ENCODE peak calls at places on chromosome 17, in ten cellular contexts. One of them, this sample, is unnamed.

GRCh38 chr17:60554377-60554788 is 28.3 kb upstream of the APPBP2 start:
- DNase-seq in SHP77: no peak
- DNase-seq in EL: peak
- DNase-seq in AG08395: no peak
- DNase-seq in mesenchymal stem cell: peak
- DNase-seq in stimulated activated naive B cell treated with anti-CD40 and anti-IgM and Interleukin-4, amounts not matched to agents 10 μg/mL and 1 μg/mL and 100 μg/mL, for 72 hours: no peak
- DNase-seq in MCF 10A: peak
- DNase-seq in GF-D8: no peak
- DNase-seq in astrocyte of the hippocampus: peak
- DNase-seq in A549: no peak
- DNase-seq in this sample: no peak

GRCh38 chr17:7490144-7490543 is 6.0 kb downstream of the POLR2A start:
- DNase-seq in SHP77: no peak
- DNase-seq in EL: no peak
- DNase-seq in AG08395: no peak
- DNase-seq in mesenchymal stem cell: no peak
- DNase-seq in stimulated activated naive B cell treated with anti-CD40 and anti-IgM and Interleukin-4, amounts not matched to agents 10 μg/mL and 1 μg/mL and 100 μg/mL, for 72 hours: no peak
- DNase-seq in MCF 10A: no peak
- DNase-seq in GF-D8: no peak
- DNase-seq in astrocyte of the hippocampus: no peak
- DNase-seq in A549: no peak
- DNase-seq in this sample: no peak

GRCh38 chr17:43453331-43453812 is 30.4 kb upstream of the DHX8 start:
- DNase-seq in SHP77: no peak
- DNase-seq in EL: no peak
- DNase-seq in AG08395: no peak
- DNase-seq in mesenchymal stem cell: peak
- DNase-seq in stimulated activated naive B cell treated with anti-CD40 and anti-IgM and Interleukin-4, amounts not matched to agents 10 μg/mL and 1 μg/mL and 100 μg/mL, for 72 hours: no peak
- DNase-seq in MCF 10A: no peak
- DNase-seq in GF-D8: no peak
- DNase-seq in astrocyte of the hippocampus: no peak
- DNase-seq in A549: no peak
- DNase-seq in this sample: no peak

GRCh38 chr17:71519285-71519684 is 601.5 kb upstream of the SOX9 start:
- DNase-seq in SHP77: no peak
- DNase-seq in EL: no peak
- DNase-seq in AG08395: no peak
- DNase-seq in mesenchymal stem cell: no peak
- DNase-seq in stimulated activated naive B cell treated with anti-CD40 and anti-IgM and Interleukin-4, amounts not matched to agents 10 μg/mL and 1 μg/mL and 100 μg/mL, for 72 hours: no peak
- DNase-seq in MCF 10A: peak
- DNase-seq in GF-D8: no peak
- DNase-seq in astrocyte of the hippocampus: no peak
- DNase-seq in A549: no peak
- DNase-seq in this sample: no peak

GRCh38 chr17:82175166-82175565 is 37.5 kb downstream of the CCDC57 start:
- DNase-seq in SHP77: no peak
- DNase-seq in EL: no peak
- DNase-seq in AG08395: no peak
- DNase-seq in mesenchymal stem cell: no peak
- DNase-seq in stimulated activated naive B cell treated with anti-CD40 and anti-IgM and Interleukin-4, amounts not matched to agents 10 μg/mL and 1 μg/mL and 100 μg/mL, for 72 hours: no peak
- DNase-seq in MCF 10A: no peak
- DNase-seq in GF-D8: no peak
- DNase-seq in astrocyte of the hippocampus: no peak
- DNase-seq in A549: no peak
- DNase-seq in this sample: no peak

GRCh38 chr17:63675607-63676539 is 24.1 kb downstream of the LIMD2 start:
- DNase-seq in SHP77: peak
- DNase-seq in EL: peak
- DNase-seq in AG08395: peak
- DNase-seq in mesenchymal stem cell: peak
- DNase-seq in stimulated activated naive B cell treated with anti-CD40 and anti-IgM and Interleukin-4, amounts not matched to agents 10 μg/mL and 1 μg/mL and 100 μg/mL, for 72 hours: no peak
- DNase-seq in MCF 10A: peak
- DNase-seq in GF-D8: peak
- DNase-seq in astrocyte of the hippocampus: peak
- DNase-seq in A549: no peak
- DNase-seq in this sample: no peak

GRCh38 chr17:18139949-18140348 is 31.4 kb downstream of the MYO15A start:
- DNase-seq in SHP77: peak
- DNase-seq in EL: peak
- DNase-seq in AG08395: peak
- DNase-seq in mesenchymal stem cell: peak
- DNase-seq in stimulated activated naive B cell treated with anti-CD40 and anti-IgM and Interleukin-4, amounts not matched to agents 10 μg/mL and 1 μg/mL and 100 μg/mL, for 72 hours: no peak
- DNase-seq in MCF 10A: no peak
- DNase-seq in GF-D8: no peak
- DNase-seq in astrocyte of the hippocampus: no peak
- DNase-seq in A549: peak
- DNase-seq in this sample: no peak

GRCh38 chr17:27506348-27507218 is 50.3 kb downstream of the KSR1 start:
- DNase-seq in SHP77: no peak
- DNase-seq in EL: no peak
- DNase-seq in AG08395: no peak
- DNase-seq in mesenchymal stem cell: no peak
- DNase-seq in stimulated activated naive B cell treated with anti-CD40 and anti-IgM and Interleukin-4, amounts not matched to agents 10 μg/mL and 1 μg/mL and 100 μg/mL, for 72 hours: peak
- DNase-seq in MCF 10A: no peak
- DNase-seq in GF-D8: no peak
- DNase-seq in astrocyte of the hippocampus: peak
- DNase-seq in A549: no peak
- DNase-seq in this sample: no peak

GRCh38 chr17:54749157-54749556 is 151.5 kb upstream of the TOM1L1 start:
- DNase-seq in SHP77: no peak
- DNase-seq in EL: no peak
- DNase-seq in AG08395: no peak
- DNase-seq in mesenchymal stem cell: no peak
- DNase-seq in stimulated activated naive B cell treated with anti-CD40 and anti-IgM and Interleukin-4, amounts not matched to agents 10 μg/mL and 1 μg/mL and 100 μg/mL, for 72 hours: no peak
- DNase-seq in MCF 10A: no peak
- DNase-seq in GF-D8: no peak
- DNase-seq in astrocyte of the hippocampus: no peak
- DNase-seq in A549: no peak
- DNase-seq in this sample: no peak

GRCh38 chr17:79878346-79878745 is 39.1 kb upstream of the CBX4 start:
- DNase-seq in SHP77: no peak
- DNase-seq in EL: no peak
- DNase-seq in AG08395: no peak
- DNase-seq in mesenchymal stem cell: no peak
- DNase-seq in stimulated activated naive B cell treated with anti-CD40 and anti-IgM and Interleukin-4, amounts not matched to agents 10 μg/mL and 1 μg/mL and 100 μg/mL, for 72 hours: no peak
- DNase-seq in MCF 10A: no peak
- DNase-seq in GF-D8: no peak
- DNase-seq in astrocyte of the hippocampus: no peak
- DNase-seq in A549: no peak
- DNase-seq in this sample: no peak

GRCh38 chr17:53490447-53490968 is 332.2 kb upstream of the KIF2B start:
- DNase-seq in SHP77: no peak
- DNase-seq in EL: peak
- DNase-seq in AG08395: no peak
- DNase-seq in mesenchymal stem cell: no peak
- DNase-seq in stimulated activated naive B cell treated with anti-CD40 and anti-IgM and Interleukin-4, amounts not matched to agents 10 μg/mL and 1 μg/mL and 100 μg/mL, for 72 hours: no peak
- DNase-seq in MCF 10A: no peak
- DNase-seq in GF-D8: no peak
- DNase-seq in astrocyte of the hippocampus: no peak
- DNase-seq in A549: no peak
- DNase-seq in this sample: no peak

GRCh38 chr17:75078097-75079022 is 9.4 kb upstream of the SLC16A5 start:
- DNase-seq in SHP77: no peak
- DNase-seq in EL: peak
- DNase-seq in AG08395: peak
- DNase-seq in mesenchymal stem cell: peak
- DNase-seq in stimulated activated naive B cell treated with anti-CD40 and anti-IgM and Interleukin-4, amounts not matched to agents 10 μg/mL and 1 μg/mL and 100 μg/mL, for 72 hours: peak
- DNase-seq in MCF 10A: peak
- DNase-seq in GF-D8: no peak
- DNase-seq in astrocyte of the hippocampus: peak
- DNase-seq in A549: peak
- DNase-seq in this sample: no peak

GRCh38 chr17:41937970-41938851 is 7.8 kb downstream of the ODAD4 start:
- DNase-seq in SHP77: no peak
- DNase-seq in EL: no peak
- DNase-seq in AG08395: no peak
- DNase-seq in mesenchymal stem cell: no peak
- DNase-seq in stimulated activated naive B cell treated with anti-CD40 and anti-IgM and Interleukin-4, amounts not matched to agents 10 μg/mL and 1 μg/mL and 100 μg/mL, for 72 hours: no peak
- DNase-seq in MCF 10A: no peak
- DNase-seq in GF-D8: no peak
- DNase-seq in astrocyte of the hippocampus: no peak
- DNase-seq in A549: no peak
- DNase-seq in this sample: no peak

GRCh38 chr17:75307957-75308731 is 18.9 kb upstream of the SLC25A19 start:
- DNase-seq in SHP77: no peak
- DNase-seq in EL: no peak
- DNase-seq in AG08395: no peak
- DNase-seq in mesenchymal stem cell: no peak
- DNase-seq in stimulated activated naive B cell treated with anti-CD40 and anti-IgM and Interleukin-4, amounts not matched to agents 10 μg/mL and 1 μg/mL and 100 μg/mL, for 72 hours: no peak
- DNase-seq in MCF 10A: no peak
- DNase-seq in GF-D8: no peak
- DNase-seq in astrocyte of the hippocampus: no peak
- DNase-seq in A549: no peak
- DNase-seq in this sample: no peak

GRCh38 chr17:38871247-38871991 is 1.6 kb downstream of the LASP1 start:
- DNase-seq in SHP77: peak
- DNase-seq in EL: peak
- DNase-seq in AG08395: peak
- DNase-seq in mesenchymal stem cell: peak
- DNase-seq in stimulated activated naive B cell treated with anti-CD40 and anti-IgM and Interleukin-4, amounts not matched to agents 10 μg/mL and 1 μg/mL and 100 μg/mL, for 72 hours: peak
- DNase-seq in MCF 10A: peak
- DNase-seq in GF-D8: peak
- DNase-seq in astrocyte of the hippocampus: peak
- DNase-seq in A549: peak
- DNase-seq in this sample: peak

GRCh38 chr17:80719449-80719848 is 174.8 kb downstream of the RPTOR start:
- DNase-seq in SHP77: no peak
- DNase-seq in EL: no peak
- DNase-seq in AG08395: no peak
- DNase-seq in mesenchymal stem cell: no peak
- DNase-seq in stimulated activated naive B cell treated with anti-CD40 and anti-IgM and Interleukin-4, amounts not matched to agents 10 μg/mL and 1 μg/mL and 100 μg/mL, for 72 hours: no peak
- DNase-seq in MCF 10A: no peak
- DNase-seq in GF-D8: no peak
- DNase-seq in astrocyte of the hippocampus: no peak
- DNase-seq in A549: no peak
- DNase-seq in this sample: no peak

GRCh38 chr17:41522301-41523224 is 3.9 kb upstream of the KRT15 start:
- DNase-seq in SHP77: no peak
- DNase-seq in EL: no peak
- DNase-seq in AG08395: no peak
- DNase-seq in mesenchymal stem cell: no peak
- DNase-seq in stimulated activated naive B cell treated with anti-CD40 and anti-IgM and Interleukin-4, amounts not matched to agents 10 μg/mL and 1 μg/mL and 100 μg/mL, for 72 hours: no peak
- DNase-seq in MCF 10A: peak
- DNase-seq in GF-D8: no peak
- DNase-seq in astrocyte of the hippocampus: peak
- DNase-seq in A549: no peak
- DNase-seq in this sample: no peak

GRCh38 chr17:4199818-4200402 is 56.9 kb downstream of the CYB5D2 start:
- DNase-seq in SHP77: peak
- DNase-seq in EL: peak
- DNase-seq in AG08395: peak
- DNase-seq in mesenchymal stem cell: peak
- DNase-seq in stimulated activated naive B cell treated with anti-CD40 and anti-IgM and Interleukin-4, amounts not matched to agents 10 μg/mL and 1 μg/mL and 100 μg/mL, for 72 hours: no peak
- DNase-seq in MCF 10A: peak
- DNase-seq in GF-D8: no peak
- DNase-seq in astrocyte of the hippocampus: peak
- DNase-seq in A549: peak
- DNase-seq in this sample: no peak

GRCh38 chr17:63692195-63692816 is 7.6 kb downstream of the LIMD2 start:
- DNase-seq in SHP77: no peak
- DNase-seq in EL: no peak
- DNase-seq in AG08395: no peak
- DNase-seq in mesenchymal stem cell: no peak
- DNase-seq in stimulated activated naive B cell treated with anti-CD40 and anti-IgM and Interleukin-4, amounts not matched to agents 10 μg/mL and 1 μg/mL and 100 μg/mL, for 72 hours: no peak
- DNase-seq in MCF 10A: no peak
- DNase-seq in GF-D8: no peak
- DNase-seq in astrocyte of the hippocampus: no peak
- DNase-seq in A549: no peak
- DNase-seq in this sample: no peak

GRCh38 chr17:80983545-80983944 is 8.1 kb upstream of the CHMP6 start:
- DNase-seq in SHP77: no peak
- DNase-seq in EL: no peak
- DNase-seq in AG08395: no peak
- DNase-seq in mesenchymal stem cell: no peak
- DNase-seq in stimulated activated naive B cell treated with anti-CD40 and anti-IgM and Interleukin-4, amounts not matched to agents 10 μg/mL and 1 μg/mL and 100 μg/mL, for 72 hours: no peak
- DNase-seq in MCF 10A: no peak
- DNase-seq in GF-D8: no peak
- DNase-seq in astrocyte of the hippocampus: no peak
- DNase-seq in A549: no peak
- DNase-seq in this sample: no peak

GRCh38 chr17:42675348-42675983 is 1.3 kb downstream of the PLEKHH3 start:
- DNase-seq in SHP77: peak
- DNase-seq in EL: peak
- DNase-seq in AG08395: no peak
- DNase-seq in mesenchymal stem cell: no peak
- DNase-seq in stimulated activated naive B cell treated with anti-CD40 and anti-IgM and Interleukin-4, amounts not matched to agents 10 μg/mL and 1 μg/mL and 100 μg/mL, for 72 hours: no peak
- DNase-seq in MCF 10A: peak
- DNase-seq in GF-D8: no peak
- DNase-seq in astrocyte of the hippocampus: peak
- DNase-seq in A549: no peak
- DNase-seq in this sample: no peak

GRCh38 chr17:77609553-77610517 is 348.7 kb upstream of the TNRC6C start:
- DNase-seq in SHP77: no peak
- DNase-seq in EL: peak
- DNase-seq in AG08395: no peak
- DNase-seq in mesenchymal stem cell: no peak
- DNase-seq in stimulated activated naive B cell treated with anti-CD40 and anti-IgM and Interleukin-4, amounts not matched to agents 10 μg/mL and 1 μg/mL and 100 μg/mL, for 72 hours: peak
- DNase-seq in MCF 10A: no peak
- DNase-seq in GF-D8: peak
- DNase-seq in astrocyte of the hippocampus: no peak
- DNase-seq in A549: no peak
- DNase-seq in this sample: peak

GRCh38 chr17:78227455-78227916 is 3.9 kb upstream of the TMEM235 start:
- DNase-seq in SHP77: peak
- DNase-seq in EL: peak
- DNase-seq in AG08395: no peak
- DNase-seq in mesenchymal stem cell: no peak
- DNase-seq in stimulated activated naive B cell treated with anti-CD40 and anti-IgM and Interleukin-4, amounts not matched to agents 10 μg/mL and 1 μg/mL and 100 μg/mL, for 72 hours: no peak
- DNase-seq in MCF 10A: no peak
- DNase-seq in GF-D8: no peak
- DNase-seq in astrocyte of the hippocampus: no peak
- DNase-seq in A549: no peak
- DNase-seq in this sample: no peak

GRCh38 chr17:66431080-66431795 is 128.8 kb downstream of the PRKCA start:
- DNase-seq in SHP77: no peak
- DNase-seq in EL: peak
- DNase-seq in AG08395: peak
- DNase-seq in mesenchymal stem cell: peak
- DNase-seq in stimulated activated naive B cell treated with anti-CD40 and anti-IgM and Interleukin-4, amounts not matched to agents 10 μg/mL and 1 μg/mL and 100 μg/mL, for 72 hours: no peak
- DNase-seq in MCF 10A: no peak
- DNase-seq in GF-D8: no peak
- DNase-seq in astrocyte of the hippocampus: no peak
- DNase-seq in A549: no peak
- DNase-seq in this sample: no peak

GRCh38 chr17:76139801-76140660 is 1.0 kb downstream of the FOXJ1 start:
- DNase-seq in SHP77: no peak
- DNase-seq in EL: no peak
- DNase-seq in AG08395: no peak
- DNase-seq in mesenchymal stem cell: no peak
- DNase-seq in stimulated activated naive B cell treated with anti-CD40 and anti-IgM and Interleukin-4, amounts not matched to agents 10 μg/mL and 1 μg/mL and 100 μg/mL, for 72 hours: no peak
- DNase-seq in MCF 10A: no peak
- DNase-seq in GF-D8: no peak
- DNase-seq in astrocyte of the hippocampus: no peak
- DNase-seq in A549: no peak
- DNase-seq in this sample: peak

This sample was measured in CD8-positive, alpha-beta T cell.